ENCODE peak calls at places on chromosomes 3 and 15, in five cellular contexts. X, M, C, J and Z are unnamed samples.

GRCh38 chr3:168933614-168934013 is 729.9 kb downstream of the MECOM start:
- DNase-seq in X (no peak), M (no peak), C (no peak), J (no peak), Z (no peak)

GRCh38 chr3:158918008-158918407 is 116.2 kb downstream of the MFSD1 start:
- DNase-seq in X (peak), M (no peak), C (peak), J (peak), Z (peak)

GRCh38 chr3:195899701-195900425 is 8.5 kb downstream of the TNK2 start:
- DNase-seq in X (no peak), M (no peak), C (no peak), J (no peak), Z (no peak)

GRCh38 chr15:35958021-35958420 is 412.1 kb upstream of the DPH6 start:
- DNase-seq in X (no peak), M (no peak), C (no peak), J (no peak), Z (no peak)

GRCh38 chr15:75695206-75695605 is 17.4 kb downstream of the CSPG4 start:
- DNase-seq in X (no peak), M (no peak), C (no peak), J (no peak), Z (peak)

GRCh38 chr15:88018865-88019626 is 237.5 kb downstream of the NTRK3 start:
- DNase-seq in X (no peak), M (no peak), C (no peak), J (no peak), Z (no peak)

GRCh38 chr3:195853930-195854478 is 42.3 kb upstream of the MUC4 start:
- DNase-seq in X (no peak), M (no peak), C (no peak), J (no peak), Z (no peak)

GRCh38 chr15:96037584-96037983 is 292.9 kb upstream of the NR2F2 start:
- DNase-seq in X (no peak), M (peak), C (no peak), J (no peak), Z (no peak)

GRCh38 chr3:185317674-185318073 is 45.3 kb upstream of the MAP3K13 start:
- DNase-seq in X (no peak), M (no peak), C (peak), J (no peak), Z (no peak)

GRCh38 chr3:194577985-194578905 is 55.0 kb downstream of the TMEM44 start:
- DNase-seq in X (peak), M (no peak), C (peak), J (no peak), Z (no peak)

GRCh38 chr3:59257506-59257905 is 207.7 kb upstream of the CFAP20DC start:
- DNase-seq in X (no peak), M (no peak), C (no peak), J (no peak), Z (no peak)

GRCh38 chr15:47184405-47185221 is 532.7 kb upstream of the SEMA6D start:
- DNase-seq in X (no peak), M (no peak), C (no peak), J (no peak), Z (peak)

GRCh38 chr15:24832282-24832681 is 122.5 kb upstream of the SNRPN start:
- DNase-seq in X (no peak), M (no peak), C (no peak), J (no peak), Z (no peak)

GRCh38 chr3:24680214-24680967 is 185.7 kb upstream of the THRB start:
- DNase-seq in X (peak), M (no peak), C (peak), J (no peak), Z (peak)

GRCh38 chr3:32336123-32336518 is 55.5 kb upstream of the CMTM7 start:
- DNase-seq in X (no peak), M (no peak), C (no peak), J (no peak), Z (no peak)

GRCh38 chr3:8854656-8855055 is 85.2 kb upstream of the OXTR start:
- DNase-seq in X (no peak), M (no peak), C (no peak), J (no peak), Z (no peak)

GRCh38 chr3:139123377-139124095 is 78.8 kb upstream of the PRR23C start:
- DNase-seq in X (no peak), M (no peak), C (no peak), J (no peak), Z (no peak)

GRCh38 chr3:65303431-65303830 is 615.6 kb upstream of the ADAMTS9 start:
- DNase-seq in X (no peak), M (no peak), C (no peak), J (no peak), Z (no peak)

GRCh38 chr3:195384952-195385351 is 57.9 kb downstream of the ACAP2 start:
- DNase-seq in X (no peak), M (no peak), C (no peak), J (no peak), Z (no peak)

GRCh38 chr15:64070106-64070505 is 23.5 kb downstream of the CIAO2A start:
- DNase-seq in X (peak), M (no peak), C (no peak), J (no peak), Z (no peak)

GRCh38 chr3:141227752-141228151 is 3.9 kb upstream of the PXYLP1 start:
- DNase-seq in X (no peak), M (no peak), C (no peak), J (no peak), Z (no peak)

GRCh38 chr3:158743664-158744566 is 11.7 kb upstream of the RARRES1 start:
- DNase-seq in X (peak), M (no peak), C (no peak), J (no peak), Z (no peak)

GRCh38 chr3:145427355-145427754 is 733.6 kb downstream of the PLOD2 start:
- DNase-seq in X (no peak), M (no peak), C (no peak), J (no peak), Z (no peak)

GRCh38 chr3:85691196-85691595 is 732.4 kb downstream of the CADM2 start:
- DNase-seq in X (no peak), M (no peak), C (no peak), J (no peak), Z (no peak)

GRCh38 chr3:142929109-142929508 is 34.4 kb downstream of the PAQR9 start:
- DNase-seq in X (peak), M (no peak), C (peak), J (no peak), Z (peak)

GRCh38 chr3:16836505-16837237 is 48.1 kb upstream of the PLCL2 start:
- DNase-seq in X (no peak), M (no peak), C (no peak), J (no peak), Z (no peak)

GRCh38 chr15:101148166-101148880 is 103.5 kb downstream of the CHSY1 start:
- DNase-seq in X (no peak), M (no peak), C (no peak), J (no peak), Z (no peak)

GRCh38 chr3:179653777-179654117 is 907 bp downstream of the USP13 start:
- DNase-seq in X (no peak), M (no peak), C (no peak), J (no peak), Z (no peak)

GRCh38 chr3:72767927-72768880 is 80.0 kb downstream of the SHQ1 start:
- DNase-seq in X (no peak), M (no peak), C (no peak), J (no peak), Z (peak)

GRCh38 chr15:74799255-74799842 is 13.3 kb upstream of the LMAN1L start:
- DNase-seq in X (no peak), M (no peak), C (no peak), J (no peak), Z (no peak)

GRCh38 chr3:68057637-68058320 is 403.4 kb upstream of the SUCLG2 start:
- DNase-seq in X (no peak), M (no peak), C (no peak), J (no peak), Z (no peak)

GRCh38 chr15:101775136-101775535 is 28.2 kb upstream of the OR4F6 start:
- DNase-seq in X (no peak), M (no peak), C (no peak), J (no peak), Z (no peak)

GRCh38 chr15:33201376-33202189 is 7.1 kb upstream of the FMN1 start:
- DNase-seq in X (peak), M (peak), C (peak), J (peak), Z (peak)

GRCh38 chr3:184377374-184377773 is 633 bp downstream of the THPO start:
- DNase-seq in X (no peak), M (no peak), C (peak), J (no peak), Z (no peak)

DNA sequence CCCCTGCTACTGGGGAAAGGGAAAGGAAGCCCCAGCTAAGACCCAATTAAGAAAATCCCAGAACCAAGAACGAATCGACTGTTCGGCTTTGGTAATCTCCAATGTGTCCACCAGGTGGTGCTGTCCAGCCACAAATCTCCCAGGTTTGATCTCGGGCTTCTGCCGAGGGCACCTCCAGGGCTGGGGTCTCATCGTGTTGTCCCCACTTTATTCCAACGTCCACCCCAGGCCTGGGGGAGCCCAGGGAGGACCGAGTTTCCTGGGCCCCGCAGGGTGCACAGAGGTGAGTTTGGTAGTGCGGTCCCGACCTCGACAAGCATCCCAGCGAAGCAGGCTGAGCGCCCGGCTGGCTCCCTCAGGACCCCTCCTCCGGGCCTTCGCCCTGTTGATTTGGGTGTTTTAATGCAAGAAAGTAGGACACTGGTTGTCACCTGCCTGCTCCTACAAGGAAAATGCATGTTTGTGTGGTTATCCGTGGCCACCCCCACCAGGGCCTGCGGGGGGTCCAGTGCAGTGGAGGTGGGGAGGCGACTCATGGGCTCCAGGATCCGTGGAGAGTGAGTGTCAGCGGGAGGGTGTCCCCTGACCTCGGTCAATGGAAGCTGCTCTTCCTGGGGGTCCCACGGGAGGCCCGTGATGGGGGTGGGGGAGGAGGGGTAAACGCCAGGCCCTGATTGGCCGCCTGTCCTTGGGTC is 185.0 kb downstream of the GOLGA6L6 start:
- DNase-seq in X (peak), M (no peak), C (peak), J (no peak), Z (peak)
- H2AFZ ChIP-seq in X (peak), M (no peak), C (no peak), J (no peak), Z (no peak)

GRCh38 chr3:51630513-51630912 is 40.5 kb upstream of the TEX264 start:
- DNase-seq in X (no peak), M (no peak), C (no peak), J (no peak), Z (no peak)
- TF ChIP-seq CREB1 in X (no peak), M (no peak), C (no peak), J (no peak), Z (no peak)

GRCh38 chr3:54888873-54889272 is 39.0 kb downstream of the LRTM1 start:
- DNase-seq in X (no peak), M (no peak), C (no peak), J (no peak), Z (no peak)
- H2AFZ ChIP-seq in X (no peak), M (no peak), C (no peak), J (no peak), Z (no peak)

DNA sequence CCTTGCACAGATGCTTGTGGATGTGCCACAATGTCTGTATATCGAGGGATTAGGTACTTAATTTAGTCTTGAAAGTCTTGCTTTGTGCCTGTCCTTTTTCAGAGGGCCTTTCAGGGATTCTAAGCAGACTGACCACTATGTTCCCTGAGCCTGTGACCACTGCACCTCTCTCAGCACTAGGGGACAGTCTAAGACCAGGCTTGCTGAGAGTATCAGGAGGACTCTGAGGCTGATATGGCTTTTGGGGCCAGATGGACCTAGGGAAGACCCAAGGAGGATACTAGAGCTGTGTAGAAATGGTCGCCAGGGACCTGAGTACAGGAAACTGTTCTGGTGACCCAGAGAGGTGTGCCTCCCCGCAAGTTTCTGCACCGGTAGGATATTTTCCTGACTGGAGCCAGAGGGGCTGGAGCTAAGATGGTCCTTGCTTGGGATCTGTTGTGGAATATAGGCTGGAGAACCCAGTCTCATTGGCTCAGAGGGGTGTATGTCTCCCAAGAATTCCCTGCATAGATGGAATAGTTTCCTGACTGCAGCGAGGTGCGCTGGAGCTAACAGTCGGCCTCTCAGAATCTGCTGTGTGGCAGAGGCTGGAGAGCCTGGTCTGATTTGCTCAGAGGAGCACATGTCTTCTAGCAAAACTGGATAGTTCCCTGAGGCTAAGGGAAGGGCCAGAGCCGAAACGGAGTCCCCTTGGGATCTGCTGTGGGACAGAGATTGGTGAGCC is 213.2 kb upstream of the DCBLD2 start:
- DNase-seq in X (no peak), M (no peak), C (peak), J (peak), Z (peak)
- TF ChIP-seq CREB1 in X (no peak), M (no peak), C (no peak), J (no peak), Z (no peak)

GRCh38 chr3:52280046-52280445 is 1.6 kb upstream of the WDR82 start:
- DNase-seq in X (no peak), M (no peak), C (no peak), J (no peak), Z (no peak)
- H2AFZ ChIP-seq in X (peak), M (no peak), C (no peak), J (no peak), Z (no peak)